ENCODE peak calls at places on chromosomes 16 and 17, in nine cellular contexts. Y is stomach, U is transverse colon, T is breast epithelium, S is GM12878, I is vagina, N is prostate gland, R is suprapubic skin, X is K562. C is an unnamed sample.

GRCh38 chr17:73156887-73157870 is 7.6 kb upstream of the SSTR2 start:
- DNase-seq in Y (no peak), U (no peak), T (no peak), S (peak), I (no peak), N (no peak), R (no peak), X (no peak), C (no peak)

GRCh38 chr17:27945333-27945616 is 52.1 kb upstream of the LYRM9 start:
- DNase-seq in Y (no peak), U (no peak), T (no peak), S (no peak), I (no peak), N (no peak), R (no peak), X (no peak), C (no peak)

GRCh38 chr17:77778636-77779524 is 179.6 kb upstream of the TNRC6C start:
- DNase-seq in Y (peak), U (peak), T (peak), S (no peak), I (no peak), N (peak), R (no peak), X (no peak), C (no peak)

GRCh38 chr16:25052530-25052929 is 37.4 kb upstream of the ARHGAP17 start:
- DNase-seq in Y (peak), U (no peak), T (no peak), S (no peak), I (no peak), N (no peak), R (no peak), X (no peak), C (no peak)

GRCh38 chr17:75844530-75845057 is 390 bp upstream of the UNC13D start:
- DNase-seq in Y (peak), U (peak), T (peak), S (no peak), I (no peak), N (peak), R (no peak), X (peak), C (no peak)

GRCh38 chr16:8655184-8655717 is 19.2 kb upstream of the ABAT start:
- DNase-seq in Y (peak), U (peak), T (no peak), S (peak), I (no peak), N (no peak), R (no peak), X (peak), C (no peak)

GRCh38 chr16:68086336-68086821 is 1.2 kb downstream of the NFATC3 start:
- DNase-seq in Y (no peak), U (no peak), T (no peak), S (no peak), I (no peak), N (no peak), R (no peak), X (peak), C (no peak)

GRCh38 chr16:57235128-57236092 is 9.6 kb upstream of the ARL2BP start:
- DNase-seq in Y (no peak), U (no peak), T (no peak), S (no peak), I (no peak), N (no peak), R (no peak), X (peak), C (no peak)

GRCh38 chr17:59423137-59423703 is 91.8 kb downstream of the YPEL2 start:
- DNase-seq in Y (no peak), U (no peak), T (no peak), S (no peak), I (no peak), N (no peak), R (no peak), X (peak), C (no peak)

GRCh38 chr17:13537211-13537610 is 64.5 kb downstream of the HS3ST3A1 start:
- DNase-seq in Y (no peak), U (no peak), T (no peak), S (no peak), I (no peak), N (no peak), R (no peak), X (no peak), C (no peak)
- TF ChIP-seq POLR2AphosphoS5 in Y (no peak), U (no peak), T (no peak), S (no peak), I (no peak), N (no peak), R (no peak), X (no peak), C (no peak)

DNA sequence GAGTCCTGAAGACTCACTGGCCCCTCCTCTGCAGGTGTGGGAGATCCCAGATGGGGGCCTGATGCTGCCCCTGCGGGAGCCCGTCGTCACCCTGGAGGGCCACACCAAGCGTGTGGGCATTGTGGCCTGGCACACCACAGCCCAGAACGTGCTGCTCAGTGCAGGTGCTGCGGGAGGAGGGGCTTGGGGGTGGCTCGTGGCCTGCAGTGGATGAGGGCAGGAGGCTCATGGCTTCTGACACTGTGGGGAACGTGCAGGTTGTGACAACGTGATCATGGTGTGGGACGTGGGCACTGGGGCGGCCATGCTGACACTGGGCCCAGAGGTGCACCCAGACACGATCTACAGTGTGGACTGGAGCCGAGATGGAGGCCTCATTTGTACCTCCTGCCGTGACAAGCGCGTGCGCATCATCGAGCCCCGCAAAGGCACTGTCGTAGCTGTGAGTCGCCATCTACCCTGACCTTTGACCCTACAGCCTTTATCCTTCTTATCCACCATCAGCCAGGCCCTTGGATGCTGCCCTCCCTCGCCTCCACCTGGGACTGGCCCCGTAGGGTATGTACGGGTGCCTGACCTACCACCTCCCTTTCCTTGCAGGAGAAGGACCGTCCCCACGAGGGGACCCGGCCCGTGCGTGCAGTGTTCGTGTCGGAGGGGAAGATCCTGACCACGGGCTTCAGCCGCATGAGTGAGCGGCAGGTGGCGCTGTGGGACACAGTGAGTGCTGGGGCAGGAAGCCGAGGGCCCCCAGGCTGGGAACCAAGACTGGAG is 3.6 kb downstream of the CORO1A start:
- DNase-seq in Y (peak), U (peak), T (peak), S (peak), I (no peak), N (peak), R (peak), X (peak), C (no peak)
- H3K4me3 ChIP-seq in Y (no peak), U (no peak), T (no peak), S (peak), I (no peak), N (no peak), R (peak), X (no peak), C (no peak)

GRCh38 chr17:30401097-30401496 is 22.4 kb downstream of the CPD start:
- DNase-seq in Y (no peak), U (no peak), T (no peak), S (no peak), I (no peak), N (no peak), R (no peak), X (no peak), C (no peak)
- TF ChIP-seq POLR2A in Y (no peak), U (no peak), T (no peak), S (no peak), I (no peak), N (no peak), R (no peak), X (no peak), C (no peak)

GRCh38 chr16:11034005-11034404 is 89.6 kb downstream of the CLEC16A start:
- DNase-seq in Y (no peak), U (no peak), T (peak), S (no peak), I (no peak), N (no peak), R (no peak), X (no peak), C (no peak)
- TF ChIP-seq POLR2AphosphoS5 in Y (peak), U (peak), T (peak), S (no peak), I (no peak), N (no peak), R (peak), X (no peak), C (no peak)

GRCh38 chr17:64291268-64291851 is 28.3 kb upstream of the TEX2 start:
- DNase-seq in Y (no peak), U (no peak), T (no peak), S (no peak), I (no peak), N (no peak), R (no peak), X (peak), C (no peak)
- H3K4me3 ChIP-seq in Y (no peak), U (no peak), T (no peak), S (no peak), I (no peak), N (no peak), R (no peak), X (no peak), C (no peak)

GRCh38 chr17:31596382-31597323 is 205.2 kb downstream of the RAB11FIP4 start:
- DNase-seq in Y (no peak), U (peak), T (peak), S (peak), I (peak), N (no peak), R (no peak), X (no peak), C (no peak)
- TF ChIP-seq POLR2A in Y (no peak), U (no peak), T (no peak), S (no peak), I (no peak), N (no peak), R (no peak), X (no peak), C (no peak)

GRCh38 chr16:83965444-83966152 is 2.4 kb upstream of the NECAB2 start:
- DNase-seq in Y (no peak), U (no peak), T (no peak), S (no peak), I (no peak), N (no peak), R (no peak), X (no peak), C (no peak)

GRCh38 chr16:83966153-83966696 is 1.8 kb upstream of the NECAB2 start:
- DNase-seq in Y (no peak), U (no peak), T (no peak), S (no peak), I (no peak), N (no peak), R (peak), X (no peak), C (no peak)

GRCh38 chr16:83963277-83964119 is 4.5 kb upstream of the NECAB2 start:
- DNase-seq in Y (no peak), U (no peak), T (no peak), S (no peak), I (no peak), N (no peak), R (no peak), X (no peak), C (no peak)

GRCh38 chr16:83967091-83967490 is 953 bp upstream of the NECAB2 start:
- DNase-seq in Y (no peak), U (no peak), T (no peak), S (no peak), I (no peak), N (no peak), R (peak), X (no peak), C (no peak)

DNA sequence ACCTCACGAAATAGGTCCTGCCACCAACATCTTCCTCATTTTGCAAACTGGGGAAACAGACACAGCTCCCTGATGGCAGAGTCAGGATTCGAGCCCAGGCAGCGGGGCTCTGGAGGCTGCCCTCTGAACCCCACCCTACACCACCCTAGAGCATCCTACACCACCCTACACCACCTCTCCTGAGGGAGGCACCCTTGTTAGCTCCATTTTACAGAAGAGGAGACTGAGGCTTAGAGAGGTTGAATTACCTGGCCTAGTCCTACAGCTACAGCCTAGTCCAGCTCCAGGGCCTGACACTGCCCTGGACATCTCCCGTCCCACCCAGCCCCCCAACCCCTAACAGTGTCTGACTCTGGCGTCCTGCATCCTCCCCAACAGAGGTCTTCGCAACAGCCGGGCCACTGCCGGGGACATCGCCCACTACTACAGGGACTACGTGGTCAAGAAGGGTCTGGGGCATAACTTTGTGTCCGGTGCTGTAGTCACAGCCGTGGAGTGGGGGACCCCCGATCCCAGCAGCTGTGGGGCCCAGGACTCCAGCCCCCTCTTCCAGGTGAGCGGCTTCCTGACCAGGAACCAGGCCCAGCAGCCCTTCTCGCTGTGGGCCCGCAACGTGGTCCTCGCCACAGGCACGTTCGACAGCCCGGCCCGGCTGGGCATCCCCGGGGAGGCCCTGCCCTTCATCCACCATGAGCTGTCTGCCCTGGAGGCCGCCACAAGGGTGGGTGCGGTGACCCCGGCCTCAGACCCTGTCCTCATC is 3.2 kb upstream of the NECAB2 start:
- DNase-seq in Y (no peak), U (no peak), T (no peak), S (no peak), I (no peak), N (no peak), R (no peak), X (no peak), C (no peak)
- TF ChIP-seq POLR2AphosphoS5 in Y (no peak), U (no peak), T (no peak), S (no peak), I (no peak), N (no peak), R (no peak), X (no peak), C (no peak)

GRCh38 chr16:50696126-50696525 is 2.7 kb downstream of the NOD2 start:
- DNase-seq in Y (no peak), U (no peak), T (no peak), S (no peak), I (no peak), N (no peak), R (no peak), X (no peak), C (no peak)

GRCh38 chr16:50696575-50697420 is 3.4 kb downstream of the NOD2 start:
- DNase-seq in Y (peak), U (peak), T (peak), S (peak), I (no peak), N (peak), R (peak), X (peak), C (peak)

GRCh38 chr16:50699345-50700159 is 6.1 kb downstream of the NOD2 start:
- DNase-seq in Y (no peak), U (no peak), T (no peak), S (no peak), I (peak), N (no peak), R (no peak), X (no peak), C (no peak)

GRCh38 chr16:50697421-50697715 is 4.0 kb downstream of the NOD2 start:
- DNase-seq in Y (no peak), U (no peak), T (no peak), S (no peak), I (no peak), N (no peak), R (peak), X (no peak), C (no peak)

DNA sequence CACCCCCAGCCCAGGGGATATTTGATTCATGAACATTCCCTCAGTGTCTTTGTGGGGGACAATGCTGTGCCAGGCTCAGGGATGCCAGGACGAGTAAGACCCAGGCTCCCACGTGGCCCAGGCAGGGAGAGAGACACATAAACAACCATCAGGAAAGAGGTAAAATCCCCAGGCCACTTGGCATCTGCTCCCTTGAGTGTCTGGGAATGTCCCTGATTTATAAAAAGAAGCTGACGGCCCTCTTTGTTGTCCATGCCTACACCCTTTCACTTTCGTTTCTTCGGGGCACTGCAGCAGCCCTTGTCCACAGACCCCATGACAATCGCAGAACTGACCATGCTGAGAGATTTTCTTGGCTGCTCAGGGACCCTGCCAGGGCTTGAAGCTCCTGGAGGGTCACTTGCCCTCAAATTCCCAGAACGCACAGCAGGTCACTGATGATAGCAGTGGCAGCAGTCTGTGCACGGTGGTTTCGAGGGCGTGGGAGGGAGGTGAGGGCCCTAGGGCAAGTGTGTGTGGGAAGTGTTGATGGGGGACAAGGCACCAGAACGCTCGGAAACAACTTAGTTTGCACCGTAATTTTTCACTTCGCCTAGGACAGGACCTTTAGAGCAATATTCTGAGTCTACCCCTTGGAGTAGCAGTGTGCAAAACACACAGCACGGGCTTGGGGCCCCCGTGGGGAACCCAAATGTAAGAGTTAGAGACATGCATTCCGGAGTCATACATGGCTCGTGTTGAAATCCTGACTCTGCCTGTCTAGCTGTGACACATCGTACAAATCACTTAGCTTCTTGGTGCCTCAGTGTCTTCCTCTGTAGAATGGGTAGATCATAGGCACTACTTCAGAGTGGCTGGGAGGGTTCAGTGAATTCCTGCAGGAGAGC is 4.7 kb downstream of the NOD2 start:
- DNase-seq in Y (peak), U (peak), T (peak), S (peak), I (no peak), N (peak), R (peak), X (no peak), C (no peak)
- H3K4me3 ChIP-seq in Y (peak), U (peak), T (peak), S (peak), I (peak), N (peak), R (peak), X (no peak), C (peak)

C was measured in esophagus muscularis mucosa.